ENCODE peak calls at places on chromosome 16, in five cellular contexts. One of them, this sample, is unnamed.

GRCh38 chr16:81527477-81528178 is 83.0 kb downstream of the CMIP start:
- DNase-seq in progenitor cell of endocrine pancreas: no peak
- DNase-seq in AG09309: no peak
- DNase-seq in iPS-NIHi11: no peak
- DNase-seq in HFF-Myc: no peak
- DNase-seq in this sample: no peak

GRCh38 chr16:56836410-56836834 is 28.6 kb upstream of the SLC12A3 start:
- DNase-seq in progenitor cell of endocrine pancreas: no peak
- DNase-seq in AG09309: peak
- DNase-seq in iPS-NIHi11: no peak
- DNase-seq in HFF-Myc: no peak
- DNase-seq in this sample: no peak

GRCh38 chr16:241866-242265 is 7.2 kb downstream of the FAM234A start:
- DNase-seq in progenitor cell of endocrine pancreas: no peak
- DNase-seq in AG09309: no peak
- DNase-seq in iPS-NIHi11: no peak
- DNase-seq in HFF-Myc: no peak
- DNase-seq in this sample: no peak

GRCh38 chr16:57846078-57846697 is 43.9 kb upstream of the KIFC3 start:
- DNase-seq in progenitor cell of endocrine pancreas: no peak
- DNase-seq in AG09309: no peak
- DNase-seq in iPS-NIHi11: peak
- DNase-seq in HFF-Myc: no peak
- DNase-seq in this sample: no peak

GRCh38 chr16:1125471-1125870 is 27.4 kb upstream of the CACNA1H start:
- DNase-seq in progenitor cell of endocrine pancreas: no peak
- DNase-seq in AG09309: no peak
- DNase-seq in iPS-NIHi11: peak
- DNase-seq in HFF-Myc: peak
- DNase-seq in this sample: no peak

GRCh38 chr16:82867425-82867824 is 240.7 kb downstream of the CDH13 start:
- DNase-seq in progenitor cell of endocrine pancreas: no peak
- DNase-seq in AG09309: peak
- DNase-seq in iPS-NIHi11: no peak
- DNase-seq in HFF-Myc: no peak
- DNase-seq in this sample: no peak

GRCh38 chr16:14378684-14379467 is 251.2 kb downstream of the PARN start:
- DNase-seq in progenitor cell of endocrine pancreas: no peak
- DNase-seq in AG09309: no peak
- DNase-seq in iPS-NIHi11: no peak
- DNase-seq in HFF-Myc: no peak
- DNase-seq in this sample: no peak

GRCh38 chr16:31200821-31201510 is 1.6 kb downstream of the PYCARD start:
- DNase-seq in progenitor cell of endocrine pancreas: no peak
- DNase-seq in AG09309: no peak
- DNase-seq in iPS-NIHi11: no peak
- DNase-seq in HFF-Myc: peak
- DNase-seq in this sample: no peak

GRCh38 chr16:57042157-57043111 is 49.9 kb upstream of the CPNE2 start:
- DNase-seq in progenitor cell of endocrine pancreas: no peak
- DNase-seq in AG09309: no peak
- DNase-seq in iPS-NIHi11: no peak
- DNase-seq in HFF-Myc: no peak
- DNase-seq in this sample: no peak

GRCh38 chr16:11536104-11536866 is 50.4 kb downstream of the LITAF start:
- DNase-seq in progenitor cell of endocrine pancreas: no peak
- DNase-seq in AG09309: no peak
- DNase-seq in iPS-NIHi11: no peak
- DNase-seq in HFF-Myc: no peak
- DNase-seq in this sample: no peak

GRCh38 chr16:5490499-5490898 is 392.9 kb upstream of the EEF2KMT start:
- DNase-seq in progenitor cell of endocrine pancreas: peak
- DNase-seq in AG09309: no peak
- DNase-seq in iPS-NIHi11: peak
- DNase-seq in HFF-Myc: no peak
- DNase-seq in this sample: peak

GRCh38 chr16:651844-652243 is 2.7 kb downstream of the WDR90 start:
- DNase-seq in progenitor cell of endocrine pancreas: no peak
- DNase-seq in AG09309: no peak
- DNase-seq in iPS-NIHi11: no peak
- DNase-seq in HFF-Myc: no peak
- DNase-seq in this sample: no peak

GRCh38 chr16:49634235-49635008 is 221.5 kb downstream of the ZNF423 start:
- DNase-seq in progenitor cell of endocrine pancreas: no peak
- DNase-seq in AG09309: no peak
- DNase-seq in iPS-NIHi11: no peak
- DNase-seq in HFF-Myc: no peak
- DNase-seq in this sample: no peak

GRCh38 chr16:72986011-72986410 is 61.9 kb downstream of the ZFHX3 start:
- DNase-seq in progenitor cell of endocrine pancreas: no peak
- DNase-seq in AG09309: no peak
- DNase-seq in iPS-NIHi11: no peak
- DNase-seq in HFF-Myc: no peak
- DNase-seq in this sample: peak

GRCh38 chr16:2039286-2040030 is 8.2 kb downstream of the NTHL1 start:
- DNase-seq in progenitor cell of endocrine pancreas: no peak
- DNase-seq in AG09309: peak
- DNase-seq in iPS-NIHi11: no peak
- DNase-seq in HFF-Myc: no peak
- DNase-seq in this sample: peak

GRCh38 chr16:57388359-57389086 is 16.0 kb upstream of the CCL17 start:
- DNase-seq in progenitor cell of endocrine pancreas: no peak
- DNase-seq in AG09309: no peak
- DNase-seq in iPS-NIHi11: no peak
- DNase-seq in HFF-Myc: no peak
- DNase-seq in this sample: no peak